ENCODE peak calls at places on chromosomes 12 and 14, in eight cellular contexts. Z is RCC 7860; D is NCI-H460; N is NCI-H2107; M is pons; I is endothelial cell; J is stimulated activated CD4-positive, alpha-beta T cell treated with anti-CD3 and anti-CD28 coated beads, Interleukin-12 subunit alpha, Interleukin-12 subunit beta, amount 100 ng/mL, for 48 hours; S is activated CD4-positive, CD25-positive, alpha-beta regulatory T cell treated with anti-CD3 and anti-CD28 coated beads, Interleukin-2, amount 50 U/mL, for 16 hours. Y is an unnamed sample.

GRCh38 chr12:109087250-109087649 is 6.0 kb downstream of the ALKBH2 start:
- DNase-seq in J (no peak), N (no peak), S (no peak), Z (no peak), I (no peak), D (no peak), M (no peak), Y (no peak)

GRCh38 chr12:107402041-107403022 is 283.3 kb upstream of the PWP1 start:
- DNase-seq in D (peak; percentile 56), Z (peak; percentile 72), J (peak; percentile 48), I (peak; percentile 74), M (peak; percentile 57), N (peak; percentile 18), S (peak; percentile 21), Y (peak; percentile 19)

GRCh38 chr14:30854492-30854891 is 19.9 kb upstream of the COCH start:
- DNase-seq in D (no peak), M (no peak), I (no peak), Z (no peak), S (no peak), N (no peak), J (no peak), Y (no peak)

GRCh38 chr14:61609885-61610284 is 85.4 kb upstream of the HIF1A start:
- DNase-seq in J (no peak), D (no peak), N (no peak), I (no peak), Z (no peak), S (no peak), M (no peak), Y (no peak)

GRCh38 chr12:79217306-79217705 is 352.7 kb downstream of the SYT1 start:
- DNase-seq in D (no peak), Z (no peak), I (no peak), S (no peak), N (peak; percentile 7), J (no peak), M (no peak), Y (no peak)

GRCh38 chr12:72141381-72141780 is 130.8 kb upstream of the TRHDE start:
- DNase-seq in M (no peak), D (no peak), Z (no peak), J (no peak), S (no peak), I (no peak), N (no peak), Y (no peak)

GRCh38 chr14:103045387-103045869 is 11.9 kb downstream of the CDC42BPB start:
- DNase-seq in S (no peak), J (no peak), N (no peak), I (no peak), Z (no peak), M (no peak), D (no peak), Y (no peak)

GRCh38 chr12:151579-151978 is 62.4 kb downstream of the SLC6A12 start:
- DNase-seq in D (no peak), Z (no peak), S (no peak), N (no peak), M (no peak), I (no peak), J (no peak), Y (no peak)